ENCODE peak calls at places on chromosomes 4 and X, in five cellular contexts. T is heart right ventricle, Q is iPS-NIHi11, W is fibroblast of lung, A is mesendoderm. C is an unnamed sample.

GRCh38 chrX:39716401-39716800 is 381.4 kb downstream of the BCOR start:
- DNase-seq in A (no peak), T (no peak), Q (no peak), W (no peak), C (no peak)

GRCh38 chr4:77002321-77002720 is 52.8 kb downstream of the SEPTIN11 start:
- DNase-seq in Q (no peak), W (peak; percentile 25), T (no peak), A (no peak), C (no peak)

GRCh38 chr4:18536420-18536819 is 514.9 kb upstream of the LCORL start:
- DNase-seq in W (no peak), A (peak; percentile 73), Q (peak; percentile 44), T (no peak), C (peak; percentile 64)

GRCh38 chr4:61193863-61194262 is 6.3 kb upstream of the ADGRL3 start:
- DNase-seq in W (no peak), T (no peak), Q (no peak), A (no peak), C (no peak)

GRCh38 chr4:39786838-39787237 is 88.9 kb downstream of the UBE2K start:
- DNase-seq in A (no peak), T (no peak), Q (no peak), W (no peak), C (peak; percentile 33)

GRCh38 chr4:112296949-112297483 is at the start of gene ALPK1:
- DNase-seq in A (no peak), T (no peak), W (peak; percentile 97), Q (peak; percentile 52), C (no peak)

GRCh38 chrX:48751343-48751742 is 10.2 kb upstream of the GLOD5 start:
- DNase-seq in W (no peak), T (no peak), Q (no peak), A (no peak), C (no peak)

GRCh38 chrX:106898462-106898861 is 4.7 kb downstream of the RIPPLY1 start:
- DNase-seq in A (peak; percentile 75), W (peak; percentile 70), T (no peak), Q (peak; percentile 47), C (no peak)

GRCh38 chr4:153205028-153205648 is 895 bp downstream of the TRIM2 start:
- DNase-seq in T (no peak), A (peak; percentile 95), W (no peak), Q (no peak), C (peak; percentile 83)

GRCh38 chr4:94577136-94577535 is 125.4 kb downstream of the PDLIM5 start:
- DNase-seq in Q (peak; percentile 22), A (peak; percentile 95), W (peak; percentile 72), T (no peak), C (peak; percentile 82)

GRCh38 chr4:115537387-115537786 is 424.0 kb upstream of the NDST4 start:
- DNase-seq in A (no peak), Q (no peak), T (no peak), W (peak; percentile 9), C (no peak)

GRCh38 chrX:23012162-23012561 is 12.4 kb downstream of the DDX53 start:
- DNase-seq in W (no peak), Q (no peak), A (no peak), T (no peak), C (no peak)

GRCh38 chr4:152983221-152983620 is 47.1 kb downstream of the FHDC1 start:
- DNase-seq in A (peak; percentile 71), W (no peak), Q (peak; percentile 81), T (no peak), C (peak; percentile 89)

GRCh38 chrX:107227780-107228485 is 21.5 kb downstream of the DNAAF6 start:
- DNase-seq in Q (no peak), A (no peak), T (no peak), W (no peak), C (no peak)

GRCh38 chr4:176261018-176261417 is 8.0 kb downstream of the ASB5 start:
- DNase-seq in Q (no peak), A (no peak), W (no peak), T (no peak), C (no peak)

GRCh38 chr4:3210467-3210866 is 38.5 kb upstream of the MSANTD1 start:
- DNase-seq in W (no peak), T (no peak), A (no peak), Q (no peak), C (no peak)

GRCh38 chr4:127732623-127733199 is 2.5 kb downstream of the SLC25A31 start:
- DNase-seq in W (peak; percentile 73), T (no peak), A (peak; percentile 60), Q (peak; percentile 43), C (no peak)

GRCh38 chr4:124144302-124144701 is 568.2 kb downstream of the ANKRD50 start:
- DNase-seq in A (no peak), T (no peak), W (no peak), Q (peak; percentile 52), C (no peak)

GRCh38 chr4:52545099-52546069 is 113.7 kb downstream of the USP46 start:
- DNase-seq in W (peak; percentile 71), Q (peak; percentile 88), T (peak; percentile 71), A (peak; percentile 75), C (peak; percentile 93)

GRCh38 chr4:6855692-6856297 is 53.8 kb upstream of the TBC1D14 start:
- DNase-seq in Q (no peak), W (peak; percentile 88), A (no peak), T (no peak), C (no peak)

GRCh38 chrX:13502590-13502989 is 66.8 kb upstream of the EGFL6 start:
- DNase-seq in A (no peak), T (no peak), Q (no peak), W (no peak), C (no peak)

GRCh38 chr4:123297836-123298235 is 98.8 kb upstream of the SPRY1 start:
- DNase-seq in T (no peak), W (no peak), Q (no peak), A (no peak), C (no peak)

GRCh38 chr4:37607018-37607417 is 79.2 kb downstream of the RELL1 start:
- DNase-seq in T (no peak), W (no peak), A (peak; percentile 23), Q (peak; percentile 35), C (no peak)

GRCh38 chr4:118249890-118250289 is 102.9 kb downstream of the PRSS12 start:
- DNase-seq in Q (no peak), A (no peak), W (no peak), T (no peak), C (no peak)

GRCh38 chrX:10041383-10041782 is 74.2 kb downstream of the CLDN34 start:
- DNase-seq in A (no peak), Q (peak; percentile 24), T (no peak), W (no peak), C (peak; percentile 58)

GRCh38 chr4:113738251-113738650 is 23.3 kb downstream of the CAMK2D start:
- DNase-seq in W (peak; percentile 88), A (no peak), Q (no peak), T (no peak), C (no peak)

GRCh38 chr4:26930964-26931363 is 70.3 kb downstream of the STIM2 start:
- DNase-seq in Q (no peak), A (peak; percentile 34), W (no peak), T (no peak), C (no peak)

GRCh38 chrX:101799387-101799786 is 132.4 kb downstream of the ZMAT1 start:
- DNase-seq in Q (peak; percentile 74), W (peak; percentile 87), A (peak; percentile 89), T (peak; percentile 67), C (peak; percentile 91)

GRCh38 chr4:83248486-83248885 is 36.1 kb downstream of the COQ2 start:
- DNase-seq in Q (no peak), A (peak; percentile 48), T (no peak), W (no peak), C (peak; percentile 52)

GRCh38 chr4:11424000-11424399 is 4.7 kb downstream of the HS3ST1 start:
- DNase-seq in T (no peak), W (peak; percentile 25), A (peak; percentile 89), Q (peak; percentile 42), C (peak; percentile 81)

GRCh38 chr4:18695733-18696527 is 674.4 kb upstream of the LCORL start:
- DNase-seq in T (no peak), Q (no peak), A (peak; percentile 41), W (no peak), C (peak; percentile 43)

GRCh38 chr4:83589283-83589682 is 53.4 kb downstream of the GPAT3 start:
- DNase-seq in T (no peak), Q (no peak), A (peak; percentile 10), W (no peak), C (peak; percentile 66)

GRCh38 chr4:156594619-156595018 is 377.0 kb downstream of the PDGFC start:
- DNase-seq in T (peak; percentile 35), Q (peak; percentile 26), A (no peak), W (no peak), C (no peak)

GRCh38 chr4:122364700-122365404 is 14.0 kb upstream of the ADAD1 start:
- DNase-seq in W (no peak), T (no peak), Q (no peak), A (peak; percentile 28), C (peak; percentile 60)